ENCODE peak calls at places on chromosomes 16 and 17, in seven cellular contexts. I is CD8-positive, alpha-beta T cell; F is WTC11; N is GM20000; K is fibroblast of mammary gland; J is heart left ventricle; H is fibroblast of pulmonary artery. L is an unnamed sample.

GRCh38 chr17:42345396-42346078 is 42.7 kb downstream of the STAT3 start:
- DNase-seq in I (no peak), F (no peak), N (no peak), K (no peak), J (no peak), H (no peak), L (no peak)

GRCh38 chr17:5789443-5789842 is 205.1 kb upstream of the NLRP1 start:
- DNase-seq in I (no peak), F (peak), N (no peak), K (no peak), J (no peak), H (no peak), L (no peak)

GRCh38 chr16:17343729-17344128 is 127.0 kb downstream of the XYLT1 start:
- DNase-seq in I (no peak), F (no peak), N (no peak), K (no peak), J (no peak), H (no peak), L (no peak)

GRCh38 chr17:82356028-82356427 is 3.0 kb upstream of the TEX19 start:
- DNase-seq in I (no peak), F (no peak), N (no peak), K (no peak), J (no peak), H (peak), L (no peak)

GRCh38 chr17:64449545-64449944 is 630 bp downstream of the MILR1 start:
- DNase-seq in I (no peak), F (no peak), N (no peak), K (peak), J (no peak), H (peak), L (no peak)

GRCh38 chr17:29560306-29560705 is 6.5 kb downstream of the ABHD15 start:
- DNase-seq in I (no peak), F (peak), N (no peak), K (no peak), J (no peak), H (no peak), L (no peak)

GRCh38 chr17:71437176-71437575 is 683.6 kb upstream of the SOX9 start:
- DNase-seq in I (no peak), F (no peak), N (no peak), K (no peak), J (no peak), H (no peak), L (no peak)

GRCh38 chr17:1025733-1026598 is 29.0 kb downstream of the TIMM22 start:
- DNase-seq in I (no peak), F (no peak), N (no peak), K (no peak), J (no peak), H (no peak), L (no peak)

GRCh38 chr16:4373356-4373908 is 1.8 kb downstream of the VASN start:
- DNase-seq in I (no peak), F (no peak), N (no peak), K (no peak), J (no peak), H (no peak), L (no peak)

GRCh38 chr16:87053016-87053982 is 263.9 kb downstream of the C16orf95 start:
- DNase-seq in I (no peak), F (peak), N (no peak), K (no peak), J (no peak), H (no peak), L (peak)
- TF ChIP-seq CTCF in I (no peak), F (peak), N (no peak), K (no peak), J (peak), H (peak), L (peak)

DNA sequence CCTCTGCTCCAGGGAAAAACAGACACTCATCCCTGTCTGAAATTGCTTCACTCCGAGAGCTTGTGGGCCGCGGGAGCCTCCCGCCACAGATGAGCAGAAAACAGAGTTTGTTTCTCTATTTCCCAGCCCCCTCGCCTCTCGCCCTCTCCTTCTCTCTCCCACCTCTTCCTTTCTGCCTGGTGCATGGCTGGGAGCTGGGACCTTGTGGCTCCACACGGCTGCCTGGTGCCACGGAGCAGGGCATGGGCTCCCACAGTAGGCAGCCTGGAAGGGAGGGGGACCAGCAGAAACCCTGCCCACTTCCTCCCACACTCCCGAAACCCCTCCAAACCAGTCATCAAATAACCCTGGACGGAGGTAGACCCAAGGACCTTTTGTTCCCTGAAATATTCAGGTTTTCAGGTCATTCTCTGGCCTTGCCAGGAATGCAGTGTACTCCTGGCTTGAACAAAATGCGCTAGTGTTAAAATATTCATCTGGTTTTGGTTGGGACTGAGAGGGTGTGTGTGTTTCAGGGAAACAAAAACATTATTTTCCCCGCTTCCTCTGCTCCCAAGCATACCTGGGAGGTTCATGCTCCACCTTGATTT is 204.9 kb downstream of the C16orf78 start:
- DNase-seq in I (no peak), F (no peak), N (no peak), K (no peak), J (no peak), H (no peak), L (no peak)
- TF ChIP-seq CTCF in I (no peak), F (no peak), N (no peak), K (no peak), J (no peak), H (no peak), L (no peak)

GRCh38 chr16:81852347-81852746 is 73.3 kb downstream of the PLCG2 start:
- DNase-seq in I (no peak), F (no peak), N (no peak), K (no peak), J (no peak), H (no peak), L (no peak)

GRCh38 chr16:81850197-81850944 is 71.3 kb downstream of the PLCG2 start:
- DNase-seq in I (no peak), F (no peak), N (no peak), K (no peak), J (no peak), H (no peak), L (no peak)

GRCh38 chr16:81860867-81861266 is 81.8 kb downstream of the PLCG2 start:
- DNase-seq in I (no peak), F (no peak), N (no peak), K (no peak), J (no peak), H (no peak), L (no peak)

GRCh38 chr16:81860310-81860709 is 81.2 kb downstream of the PLCG2 start:
- DNase-seq in I (no peak), F (no peak), N (no peak), K (no peak), J (no peak), H (no peak), L (no peak)

DNA sequence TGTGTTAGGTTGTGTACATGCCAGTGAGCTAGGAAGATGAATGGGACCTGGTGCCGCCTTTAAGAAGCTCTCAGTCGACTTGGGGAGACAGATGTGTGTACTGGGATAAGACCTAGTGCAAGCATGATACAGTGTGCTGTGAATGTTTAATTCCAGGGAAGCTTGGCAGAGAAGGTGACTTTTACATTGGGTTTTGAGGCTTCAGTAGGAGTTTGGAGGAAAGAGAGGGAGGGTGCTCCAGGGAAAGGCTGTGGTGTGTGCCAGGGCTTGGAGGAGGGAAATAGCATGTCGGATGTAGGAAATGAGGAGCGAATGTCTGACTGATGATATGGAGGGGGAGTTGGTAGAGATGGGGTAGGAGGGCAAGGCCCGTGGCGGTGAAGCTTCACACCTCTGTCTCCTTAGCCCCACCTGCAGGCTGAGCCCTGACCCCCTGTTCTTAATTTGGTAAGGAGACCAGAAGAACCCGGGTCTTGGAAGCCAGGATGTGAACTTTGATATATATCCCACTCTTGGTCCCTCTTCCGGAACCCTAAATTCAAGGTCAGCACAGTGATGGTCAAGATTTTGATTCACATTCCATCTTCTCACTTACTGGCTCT is 76.6 kb downstream of the PLCG2 start:
- DNase-seq in I (no peak), F (peak), N (no peak), K (no peak), J (no peak), H (no peak), L (no peak)
- TF ChIP-seq CTCF in I (no peak), F (no peak), N (no peak), K (no peak), J (no peak), H (no peak), L (no peak)

GRCh38 chr16:84183572-84183875 is 3.3 kb downstream of the TAF1C start:
- DNase-seq in I (no peak), F (no peak), N (no peak), K (no peak), J (no peak), H (no peak), L (no peak)

GRCh38 chr16:84182680-84183571 is 3.9 kb downstream of the TAF1C start:
- DNase-seq in I (no peak), F (no peak), N (no peak), K (no peak), J (no peak), H (no peak), L (no peak)

GRCh38 chr16:84182104-84182503 is 4.8 kb downstream of the TAF1C start:
- DNase-seq in I (no peak), F (no peak), N (peak), K (no peak), J (no peak), H (no peak), L (no peak)

GRCh38 chr16:84184775-84185174 is 2.1 kb downstream of the TAF1C start:
- DNase-seq in I (no peak), F (no peak), N (no peak), K (no peak), J (no peak), H (no peak), L (no peak)

GRCh38 chr16:84183911-84184310 is 2.9 kb downstream of the TAF1C start:
- DNase-seq in I (no peak), F (no peak), N (no peak), K (no peak), J (no peak), H (no peak), L (no peak)
- TF ChIP-seq CTCF in I (no peak), F (no peak), N (no peak), K (peak), J (peak), H (peak), L (no peak)

DNA sequence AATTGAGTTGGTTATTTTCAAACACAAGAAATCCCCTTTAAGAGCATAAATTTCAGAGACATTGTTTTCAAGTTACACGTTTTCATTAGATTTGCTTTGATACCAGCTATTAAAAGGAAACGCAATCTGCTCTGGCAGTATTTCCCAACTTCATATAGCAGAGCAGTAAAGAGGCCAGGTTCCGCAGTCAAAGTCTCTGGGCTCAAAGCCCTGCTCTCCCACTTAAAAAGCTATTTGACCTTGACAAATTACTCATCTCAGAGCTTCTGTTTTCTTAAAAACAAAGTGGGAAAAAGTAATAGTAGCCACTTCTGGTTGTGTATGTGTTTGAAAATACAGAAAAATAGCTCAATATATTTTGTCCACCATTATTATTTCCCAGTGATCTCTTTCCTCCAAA is 89.7 kb upstream of the CDYL2 start:
- DNase-seq in I (no peak), F (no peak), N (no peak), K (peak), J (no peak), H (peak), L (no peak)
- TF ChIP-seq CTCF in I (no peak), F (no peak), N (no peak), K (no peak), J (no peak), H (no peak), L (no peak)

GRCh38 chr17:19321481-19322128 is 40.9 kb downstream of the B9D1 start:
- DNase-seq in I (no peak), F (peak), N (no peak), K (no peak), J (no peak), H (no peak), L (no peak)
- TF ChIP-seq CTCF in I (no peak), F (peak), N (no peak), K (peak), J (peak), H (peak), L (peak)

GRCh38 chr17:15651583-15652110 is 32.1 kb upstream of the FBXW10B start:
- DNase-seq in I (no peak), F (peak), N (peak), K (peak), J (peak), H (peak), L (no peak)
- TF ChIP-seq CTCF in I (no peak), F (no peak), N (no peak), K (peak), J (no peak), H (no peak), L (no peak)

L was measured in endothelial cell.